ENCODE peak calls at places on chromosome 21, in seven cellular contexts. Y is RWPE2, F is naive B cell, A is thoracic aorta, L is adrenal gland, M is kidney, Q is iris pigment epithelial cell. G is an unnamed sample.

GRCh38 chr21:42666023-42666747 is 12.8 kb downstream of the PDE9A start:
- DNase-seq in A (no peak), Q (peak), L (peak), Y (no peak), F (no peak), M (peak), G (no peak)

GRCh38 chr21:33317226-33317625 is 7.5 kb upstream of the IFNAR1 start:
- DNase-seq in Y (no peak), M (no peak), L (no peak), Q (no peak), F (no peak), A (no peak), G (no peak)

GRCh38 chr21:36917487-36918158 is 48.8 kb downstream of the HLCS start:
- DNase-seq in M (no peak), Y (no peak), A (no peak), Q (peak), F (no peak), L (peak), G (no peak)

GRCh38 chr21:42618713-42619112 is 34.7 kb upstream of the PDE9A start:
- DNase-seq in Q (no peak), A (no peak), F (no peak), M (peak), Y (no peak), L (no peak), G (no peak)

GRCh38 chr21:20999567-21000169 is 1.5 kb downstream of the NCAM2 start:
- DNase-seq in Q (peak), Y (no peak), A (no peak), F (peak), M (no peak), L (peak), G (no peak)

GRCh38 chr21:26834181-26834945 is 10.8 kb downstream of the ADAMTS1 start:
- DNase-seq in Q (no peak), M (no peak), A (no peak), Y (no peak), L (no peak), F (no peak), G (no peak)

GRCh38 chr21:43598416-43599120 is 60.7 kb downstream of the HSF2BP start:
- DNase-seq in M (no peak), Y (no peak), L (no peak), Q (peak), A (no peak), F (no peak), G (no peak)

GRCh38 chr21:15422761-15423160 is 307.0 kb upstream of the USP25 start:
- DNase-seq in M (no peak), Q (peak), A (no peak), F (no peak), L (no peak), Y (no peak), G (no peak)

GRCh38 chr21:46028547-46029200 is 47.1 kb downstream of the COL6A1 start:
- DNase-seq in Q (peak), A (no peak), F (no peak), M (no peak), Y (no peak), L (no peak), G (no peak)

GRCh38 chr21:41877901-41878830 is 978 bp downstream of the PRDM15 start:
- DNase-seq in Q (peak), M (peak), L (peak), A (no peak), Y (no peak), F (peak), G (no peak)

GRCh38 chr21:30153697-30154340 is 12.8 kb downstream of the CLDN17 start:
- DNase-seq in L (no peak), M (no peak), Q (no peak), A (no peak), F (no peak), Y (no peak), G (no peak)

GRCh38 chr21:25385912-25386474 is 221.3 kb downstream of the MRPL39 start:
- DNase-seq in Y (no peak), L (peak), Q (peak), M (no peak), A (no peak), F (peak), G (no peak)

GRCh38 chr21:34091607-34092006 is 18.2 kb downstream of the MRPS6 start:
- DNase-seq in Q (no peak), M (no peak), L (no peak), Y (no peak), A (no peak), F (no peak), G (no peak)

G was measured in heart left ventricle.